ENCODE peak calls at places on chromosomes 2 and 18, in ten cellular contexts. Q is WTC11; D is activated CD8-positive, alpha-beta T cell treated with anti-CD3 and anti-CD28 coated beads for 36 hours; H is prostate gland; A is osteoblast; N is HCT116; O is A549; V is GM13976; X is choroid plexus epithelial cell; W is lower lobe of right lung. E is an unnamed sample.

GRCh38 chr2:120923426-120923825 is 187.8 kb downstream of the GLI2 start:
- DNase-seq in O (no peak), V (no peak), Q (no peak), X (no peak), D (no peak), H (no peak), W (no peak), A (no peak), N (no peak), E (no peak)

GRCh38 chr2:219161097-219161496 is 482 bp upstream of the NHEJ1 start:
- DNase-seq in A (no peak), O (no peak), V (no peak), X (no peak), D (no peak), N (no peak), W (no peak), H (no peak), Q (no peak), E (no peak)

GRCh38 chr18:31702449-31702848 is 18.1 kb upstream of the B4GALT6 start:
- DNase-seq in A (no peak), N (no peak), H (no peak), Q (no peak), D (no peak), O (no peak), X (no peak), W (no peak), V (no peak), E (no peak)

GRCh38 chr2:73232471-73233153 is 427 bp downstream of the PRADC1 start:
- DNase-seq in H (no peak), X (no peak), W (no peak), Q (no peak), N (no peak), A (peak), O (peak), D (peak), V (no peak), E (no peak)

GRCh38 chr2:11753452-11753885 is 7.0 kb downstream of the LPIN1 start:
- DNase-seq in V (peak), H (no peak), A (peak), O (no peak), W (peak), X (no peak), N (no peak), D (peak), Q (no peak), E (no peak)

GRCh38 chr18:56576826-56577573 is 61.4 kb downstream of the TXNL1 start:
- DNase-seq in O (no peak), H (no peak), A (no peak), N (no peak), X (peak), D (no peak), W (no peak), V (no peak), Q (no peak), E (no peak)

GRCh38 chr2:88239781-88240180 is 69.6 kb downstream of the THNSL2 start:
- DNase-seq in X (no peak), O (no peak), W (no peak), D (peak), H (no peak), V (no peak), Q (no peak), A (no peak), N (no peak), E (no peak)

GRCh38 chr18:361941-362913 is 94.4 kb upstream of the THOC1 start:
- DNase-seq in W (no peak), H (no peak), O (no peak), D (no peak), Q (no peak), A (peak), X (peak), V (no peak), N (no peak), E (peak)

GRCh38 chr18:25349926-25350560 is 1.9 kb downstream of the ZNF521 start:
- DNase-seq in A (no peak), H (no peak), O (no peak), W (peak), V (peak), N (no peak), Q (peak), D (peak), X (no peak), E (peak)

GRCh38 chr2:98637401-98638144 is 29.2 kb downstream of the UNC50 start:
- DNase-seq in H (no peak), X (no peak), Q (no peak), N (no peak), A (no peak), D (peak), V (peak), W (no peak), O (no peak), E (no peak)

GRCh38 chr18:74396252-74397204 is 60.6 kb downstream of the DIPK1C start:
- DNase-seq in X (no peak), A (no peak), D (no peak), Q (no peak), V (no peak), N (no peak), W (no peak), O (no peak), H (no peak), E (no peak)

GRCh38 chr2:12270876-12271588 is 445.7 kb upstream of the TRIB2 start:
- DNase-seq in D (peak), X (no peak), A (no peak), H (no peak), N (no peak), W (no peak), Q (no peak), V (no peak), O (no peak), E (no peak)

GRCh38 chr2:127811397-127811860 is 458 bp upstream of the WDR33 start:
- DNase-seq in D (no peak), V (no peak), A (peak), H (no peak), W (peak), X (no peak), Q (no peak), O (peak), N (no peak), E (no peak)

GRCh38 chr18:76847926-76848325 is 25.6 kb downstream of the ZNF236 start:
- DNase-seq in Q (peak), W (no peak), X (no peak), O (no peak), N (peak), A (no peak), V (no peak), D (no peak), H (no peak), E (peak)

GRCh38 chr18:58216071-58216471 is 172.0 kb downstream of the NEDD4L start:
- DNase-seq in O (no peak), Q (peak), W (no peak), D (no peak), X (no peak), N (no peak), V (no peak), A (no peak), H (no peak), E (no peak)

GRCh38 chr2:104849618-104850097 is 4.3 kb upstream of the POU3F3 start:
- DNase-seq in V (no peak), X (peak), W (no peak), O (no peak), A (peak), Q (peak), H (peak), N (peak), D (peak), E (peak)

GRCh38 chr18:2994603-2995432 is 18.1 kb downstream of the LPIN2 start:
- DNase-seq in N (no peak), W (no peak), O (no peak), X (no peak), A (no peak), D (peak), V (peak), H (no peak), Q (peak), E (peak)

GRCh38 chr2:174454566-174454965 is 32.3 kb downstream of the GPR155 start:
- DNase-seq in X (no peak), N (no peak), V (no peak), A (peak), H (no peak), W (no peak), O (no peak), D (no peak), Q (no peak), E (no peak)

GRCh38 chr18:37294951-37295350 is 270.6 kb downstream of the CELF4 start:
- DNase-seq in Q (peak), W (no peak), D (peak), H (no peak), V (no peak), O (no peak), X (peak), N (no peak), A (peak), E (peak)

GRCh38 chr2:144938308-144938709 is 418.4 kb upstream of the ZEB2 start:
- DNase-seq in V (no peak), H (no peak), N (no peak), X (peak), A (no peak), O (no peak), W (no peak), D (no peak), Q (no peak), E (no peak)

GRCh38 chr2:42791606-42792005 is 777 bp downstream of the HAAO start:
- DNase-seq in Q (no peak), V (no peak), H (no peak), N (no peak), A (peak), O (no peak), X (no peak), W (no peak), D (no peak), E (no peak)

GRCh38 chr2:47899915-47900314 is 6.4 kb downstream of the FBXO11 start:
- DNase-seq in D (peak), Q (no peak), H (no peak), W (no peak), A (no peak), X (no peak), V (no peak), N (no peak), O (no peak), E (no peak)

GRCh38 chr2:216731465-216731864 is 36.1 kb upstream of the IGFBP5 start:
- DNase-seq in X (no peak), Q (no peak), V (no peak), N (no peak), A (no peak), H (no peak), O (no peak), W (no peak), D (no peak), E (no peak)

GRCh38 chr18:45403341-45404049 is 211.8 kb upstream of the SLC14A2 start:
- DNase-seq in N (no peak), O (no peak), W (no peak), D (no peak), X (no peak), A (no peak), Q (no peak), H (no peak), V (no peak), E (no peak)

GRCh38 chr18:23641143-23641720 is 21.5 kb downstream of the ANKRD29 start:
- DNase-seq in X (no peak), O (no peak), H (no peak), N (no peak), A (no peak), W (no peak), V (no peak), Q (no peak), D (no peak), E (no peak)

GRCh38 chr2:54456526-54457325 is 599 bp downstream of the SPTBN1 start:
- DNase-seq in Q (peak), V (peak), W (peak), O (peak), D (peak), X (no peak), N (no peak), A (peak), H (no peak), E (no peak)

GRCh38 chr2:44895061-44895460 is 46.4 kb upstream of the SIX3 start:
- DNase-seq in O (no peak), H (no peak), A (peak), X (no peak), D (no peak), Q (no peak), N (no peak), W (no peak), V (no peak), E (no peak)

GRCh38 chr2:8149985-8150547 is 531.8 kb upstream of the ID2 start:
- DNase-seq in H (no peak), N (no peak), A (no peak), O (no peak), W (no peak), V (no peak), D (no peak), X (peak), Q (no peak), E (no peak)

GRCh38 chr2:13652531-13653313 is 936.0 kb downstream of the TRIB2 start:
- DNase-seq in V (no peak), A (no peak), X (peak), N (no peak), O (no peak), Q (no peak), W (no peak), H (no peak), D (peak), E (no peak)

GRCh38 chr18:37175727-37176126 is 346.8 kb downstream of the KIAA1328 start:
- DNase-seq in A (no peak), Q (no peak), V (no peak), O (no peak), W (no peak), H (no peak), X (no peak), D (no peak), N (no peak), E (no peak)

GRCh38 chr18:11512096-11513030 is 97.0 kb upstream of the SLC35G4 start:
- DNase-seq in V (no peak), W (no peak), O (peak), D (no peak), H (no peak), X (peak), N (no peak), A (no peak), Q (no peak), E (peak)

GRCh38 chr2:3633089-3633981 is 24.7 kb upstream of the ALLC start:
- DNase-seq in V (no peak), O (no peak), W (no peak), D (no peak), X (peak), N (no peak), A (peak), Q (peak), H (no peak), E (no peak)

GRCh38 chr18:27778441-27778840 is 398.5 kb downstream of the CDH2 start:
- DNase-seq in V (no peak), H (no peak), D (no peak), X (peak), N (no peak), W (no peak), A (no peak), O (no peak), Q (no peak), E (no peak)

GRCh38 chr2:172278642-172279041 is 148.7 kb upstream of the ITGA6 start:
- DNase-seq in H (no peak), O (no peak), N (no peak), A (no peak), X (no peak), W (no peak), D (no peak), Q (no peak), V (no peak), E (no peak)

GRCh38 chr2:37917281-37918228 is 7.5 kb upstream of the RMDN2 start:
- DNase-seq in A (no peak), H (no peak), X (no peak), W (no peak), N (no peak), D (no peak), Q (no peak), O (no peak), V (no peak), E (no peak)

GRCh38 chr18:37322497-37323035 is 243.0 kb downstream of the CELF4 start:
- DNase-seq in N (peak), X (peak), A (peak), D (peak), W (no peak), V (peak), Q (peak), O (peak), H (no peak), E (peak)

GRCh38 chr18:54444309-54444914 is 86.7 kb downstream of the C18orf54 start:
- DNase-seq in D (peak), V (peak), Q (peak), A (peak), O (peak), N (peak), X (peak), H (peak), W (no peak), E (peak)

GRCh38 chr2:203880557-203881125 is 13.1 kb downstream of the CTLA4 start:
- DNase-seq in W (no peak), O (no peak), Q (no peak), X (no peak), D (peak), A (no peak), H (no peak), N (no peak), V (no peak), E (no peak)

DNA sequence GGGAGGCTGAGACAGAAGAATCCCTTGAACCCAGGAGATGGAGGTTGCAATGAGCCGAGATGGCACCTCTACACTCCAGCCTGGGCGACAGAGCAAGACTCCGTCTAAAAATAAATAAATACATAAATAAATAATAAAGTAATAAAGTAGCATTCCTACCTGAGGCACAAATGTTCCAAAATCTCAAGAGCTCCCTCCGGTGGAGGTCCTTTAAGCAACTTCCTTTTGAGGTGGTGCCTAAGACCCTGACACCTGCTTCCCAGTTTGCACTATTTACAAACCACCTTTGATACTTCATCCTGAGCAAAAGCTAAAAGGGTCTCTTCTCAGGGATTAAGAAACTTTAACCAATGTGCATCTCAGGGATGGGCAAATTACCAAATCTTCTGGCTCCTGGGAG is 505.1 kb downstream of the CNTNAP5 start:
- DNase-seq in W (no peak), O (no peak), D (no peak), A (no peak), V (no peak), Q (no peak), X (no peak), N (no peak), H (no peak), E (no peak)
- TF ChIP-seq CTCF in W (no peak), O (no peak), D (no peak), A (no peak), V (no peak), Q (no peak), X (no peak), N (no peak), H (no peak), E (no peak)

GRCh38 chr2:70808983-70809958 is 11.1 kb downstream of the CLEC4F start:
- DNase-seq in D (no peak), W (no peak), O (no peak), H (no peak), A (no peak), V (no peak), Q (no peak), N (no peak), X (no peak), E (no peak)
- TF ChIP-seq CTCF in D (no peak), W (no peak), O (no peak), H (no peak), A (no peak), V (no peak), Q (no peak), N (no peak), X (no peak), E (no peak)

DNA sequence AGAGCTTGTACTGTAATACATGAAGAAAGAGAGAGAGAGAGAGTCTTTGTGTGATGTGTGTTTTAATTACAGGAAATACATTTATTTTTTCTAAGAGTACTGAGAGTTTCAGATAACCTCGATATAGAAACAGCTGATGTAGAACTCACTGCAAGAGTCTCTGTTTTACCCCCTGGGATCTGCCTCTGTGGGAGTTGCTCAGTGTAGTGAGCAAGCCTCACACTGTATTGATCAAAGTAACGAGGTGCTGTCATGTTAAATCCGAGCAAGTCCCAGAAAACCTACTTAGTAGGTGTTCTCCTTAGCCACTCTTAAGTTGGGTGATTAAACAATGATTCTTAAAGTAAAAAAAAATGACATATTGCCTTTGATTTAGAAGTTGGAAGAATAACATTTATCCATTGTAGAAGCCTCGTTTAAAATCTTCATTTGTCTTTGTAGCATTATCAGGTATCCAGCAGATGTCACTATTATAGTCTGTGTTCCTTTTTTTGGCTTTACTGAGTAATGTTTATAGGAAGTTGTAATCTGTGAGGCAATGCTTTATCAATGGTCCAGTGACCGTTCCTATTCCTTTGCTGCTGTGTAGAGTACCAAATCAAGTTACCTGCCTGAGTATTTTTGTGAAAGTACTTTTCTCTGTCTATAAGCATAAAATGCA is 219.0 kb downstream of the MYO3B start:
- DNase-seq in X (peak), N (no peak), V (peak), H (no peak), D (no peak), A (no peak), Q (no peak), O (no peak), W (no peak), E (no peak)
- TF ChIP-seq CTCF in X (peak), N (peak), V (no peak), H (peak), D (no peak), A (peak), Q (no peak), O (peak), W (no peak), E (no peak)

GRCh38 chr2:118882693-118883336 is 35.4 kb upstream of the EN1 start:
- DNase-seq in W (peak), N (peak), A (peak), H (peak), D (peak), V (peak), X (peak), Q (peak), O (peak), E (peak)
- TF ChIP-seq CTCF in W (peak), N (peak), A (peak), H (peak), D (peak), V (peak), X (peak), Q (peak), O (peak), E (peak)

DNA sequence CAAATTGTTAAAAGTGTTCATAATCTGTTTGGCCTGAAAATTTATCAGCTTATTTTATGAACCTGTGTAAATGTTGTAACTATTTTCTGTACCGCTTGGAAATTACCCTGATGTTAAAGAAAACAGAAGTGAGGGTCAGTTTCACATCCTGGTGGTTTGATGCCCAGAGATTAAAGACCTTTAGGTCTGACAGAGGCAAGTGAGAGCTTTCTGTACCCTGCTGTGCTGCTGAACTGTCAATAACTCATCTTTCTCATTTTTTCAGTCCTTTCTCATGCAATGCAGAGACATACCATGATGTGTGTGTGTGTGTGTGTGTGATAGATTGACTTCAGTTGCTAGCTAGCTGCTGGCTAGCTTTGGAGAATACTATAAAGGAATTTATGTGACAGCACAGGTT is 2025.6 kb upstream of the LRRTM1 start:
- DNase-seq in H (no peak), Q (no peak), O (no peak), V (no peak), W (no peak), X (no peak), D (no peak), N (no peak), A (no peak), E (no peak)
- TF ChIP-seq CTCF in H (no peak), Q (no peak), O (no peak), V (no peak), W (no peak), X (no peak), D (no peak), N (no peak), A (no peak), E (no peak)

DNA sequence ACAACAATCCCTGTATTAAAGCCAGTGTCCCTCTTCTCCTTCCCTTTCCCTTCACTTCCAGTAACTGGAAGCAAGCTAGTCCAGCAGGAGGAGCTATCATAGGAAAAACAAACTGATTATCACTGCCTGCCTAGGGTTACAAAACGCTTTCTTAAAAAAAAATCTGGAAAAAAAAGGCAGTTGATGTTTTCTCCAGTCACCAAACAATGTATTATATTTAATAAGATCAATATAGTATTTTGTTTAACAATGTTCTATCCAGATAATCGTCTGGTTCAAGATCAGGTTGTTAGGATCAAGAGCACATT is 78.8 kb upstream of the ITGB6 start:
- DNase-seq in D (no peak), A (no peak), H (no peak), W (no peak), O (no peak), Q (no peak), V (no peak), X (peak), N (no peak), E (peak)
- TF ChIP-seq CTCF in D (no peak), A (peak), H (peak), W (peak), O (peak), Q (no peak), V (no peak), X (peak), N (peak), E (peak)

GRCh38 chr2:5365871-5366461 is 326.2 kb upstream of the SOX11 start:
- DNase-seq in D (peak), N (no peak), O (peak), Q (peak), W (peak), H (peak), A (peak), X (peak), V (peak), E (peak)
- TF ChIP-seq CTCF in D (peak), N (no peak), O (no peak), Q (peak), W (peak), H (peak), A (peak), X (peak), V (peak), E (peak)

E was measured in endothelial cell.